ENCODE peak calls at places on chromosomes 13 and 19, in four cellular contexts. One of them, this sample, is unnamed.
A peak's percentile ranks its signal among the peaks of the same experiment; 100 is the strongest.

GRCh38 chr13:77714119-77714755 is 16.8 kb downstream of the SLAIN1 start:
- DNase-seq in astrocyte: no peak
- DNase-seq in CD8-positive, alpha-beta memory T cell: no peak
- DNase-seq in left ventricle myocardium inferior: no peak
- DNase-seq in this sample: no peak

GRCh38 chr19:6417713-6418561 is 6.7 kb downstream of the KHSRP start:
- DNase-seq in left ventricle myocardium inferior: no peak
- DNase-seq in astrocyte: no peak
- DNase-seq in CD8-positive, alpha-beta memory T cell: no peak
- DNase-seq in this sample: no peak

GRCh38 chr13:99528547-99528946 is 27.3 kb downstream of the TM9SF2 start:
- DNase-seq in left ventricle myocardium inferior: no peak
- DNase-seq in CD8-positive, alpha-beta memory T cell: no peak
- DNase-seq in astrocyte: no peak
- DNase-seq in this sample: no peak

GRCh38 chr13:51525567-51526165 is 58.6 kb upstream of the WDFY2 start:
- DNase-seq in CD8-positive, alpha-beta memory T cell: no peak
- DNase-seq in left ventricle myocardium inferior: no peak
- DNase-seq in astrocyte: no peak
- DNase-seq in this sample: no peak

GRCh38 chr19:35666251-35666913 is at the start of gene UPK1A:
- DNase-seq in astrocyte: no peak
- DNase-seq in left ventricle myocardium inferior: no peak
- DNase-seq in CD8-positive, alpha-beta memory T cell: no peak
- DNase-seq in this sample: no peak

GRCh38 chr13:40629678-40630384 is 36.6 kb downstream of the FOXO1 start:
- DNase-seq in astrocyte: no peak
- DNase-seq in CD8-positive, alpha-beta memory T cell: no peak
- DNase-seq in left ventricle myocardium inferior: no peak
- DNase-seq in this sample: no peak

GRCh38 chr13:40101708-40102359 is 446.4 kb downstream of the COG6 start:
- DNase-seq in left ventricle myocardium inferior: no peak
- DNase-seq in astrocyte: no peak
- DNase-seq in CD8-positive, alpha-beta memory T cell: no peak
- DNase-seq in this sample: no peak

GRCh38 chr19:16403151-16403977 is 68.4 kb downstream of the EPS15L1 start:
- DNase-seq in left ventricle myocardium inferior: peak; percentile 39
- DNase-seq in CD8-positive, alpha-beta memory T cell: no peak
- DNase-seq in astrocyte: no peak
- DNase-seq in this sample: no peak

GRCh38 chr13:52128714-52129700 is at the start of gene NEK5:
- DNase-seq in astrocyte: peak; percentile 42
- DNase-seq in left ventricle myocardium inferior: peak; percentile 58
- DNase-seq in CD8-positive, alpha-beta memory T cell: peak; percentile 24
- DNase-seq in this sample: peak; percentile 63

GRCh38 chr19:33146209-33146608 is 14.3 kb downstream of the WDR88 start:
- DNase-seq in left ventricle myocardium inferior: no peak
- DNase-seq in astrocyte: no peak
- DNase-seq in CD8-positive, alpha-beta memory T cell: no peak
- DNase-seq in this sample: no peak

GRCh38 chr13:100540621-100541020 is 48.0 kb downstream of the GGACT start:
- DNase-seq in left ventricle myocardium inferior: no peak
- DNase-seq in astrocyte: no peak
- DNase-seq in CD8-positive, alpha-beta memory T cell: no peak
- DNase-seq in this sample: no peak

GRCh38 chr13:80979035-80979641 is 638.2 kb upstream of the SPRY2 start:
- DNase-seq in CD8-positive, alpha-beta memory T cell: no peak
- DNase-seq in astrocyte: peak; percentile 38
- DNase-seq in left ventricle myocardium inferior: no peak
- DNase-seq in this sample: peak; percentile 25

GRCh38 chr13:47117268-47117667 is 220.4 kb upstream of the HTR2A start:
- DNase-seq in CD8-positive, alpha-beta memory T cell: no peak
- DNase-seq in left ventricle myocardium inferior: no peak
- DNase-seq in astrocyte: peak; percentile 72
- DNase-seq in this sample: no peak

GRCh38 chr19:8089664-8090601 is 37.4 kb downstream of the CCL25 start:
- DNase-seq in astrocyte: no peak
- DNase-seq in left ventricle myocardium inferior: no peak
- DNase-seq in CD8-positive, alpha-beta memory T cell: no peak
- DNase-seq in this sample: no peak

GRCh38 chr19:45451181-45451849 is 16.5 kb upstream of the FOSB start:
- DNase-seq in CD8-positive, alpha-beta memory T cell: peak; percentile 72
- DNase-seq in astrocyte: peak; percentile 92
- DNase-seq in left ventricle myocardium inferior: no peak
- DNase-seq in this sample: no peak

GRCh38 chr13:50993908-50994307 is 84.3 kb downstream of the RNASEH2B start:
- DNase-seq in astrocyte: no peak
- DNase-seq in CD8-positive, alpha-beta memory T cell: no peak
- DNase-seq in left ventricle myocardium inferior: no peak
- DNase-seq in this sample: no peak

GRCh38 chr13:113539822-113540221 is 44.7 kb upstream of the TFDP1 start:
- DNase-seq in CD8-positive, alpha-beta memory T cell: no peak
- DNase-seq in left ventricle myocardium inferior: no peak
- DNase-seq in astrocyte: no peak
- DNase-seq in this sample: no peak

GRCh38 chr13:66689037-66689619 is 541.0 kb downstream of the PCDH9 start:
- DNase-seq in astrocyte: no peak
- DNase-seq in CD8-positive, alpha-beta memory T cell: no peak
- DNase-seq in left ventricle myocardium inferior: no peak
- DNase-seq in this sample: no peak

GRCh38 chr13:91247768-91248167 is 99.7 kb upstream of the MIR17HG start:
- DNase-seq in CD8-positive, alpha-beta memory T cell: no peak
- DNase-seq in astrocyte: no peak
- DNase-seq in left ventricle myocardium inferior: no peak
- DNase-seq in this sample: no peak

GRCh38 chr13:60012503-60012902 is 151.2 kb downstream of the DIAPH3 start:
- DNase-seq in CD8-positive, alpha-beta memory T cell: no peak
- DNase-seq in astrocyte: no peak
- DNase-seq in left ventricle myocardium inferior: no peak
- DNase-seq in this sample: no peak

GRCh38 chr13:57633141-57633949 is 1.8 kb downstream of the PCDH17 start:
- DNase-seq in left ventricle myocardium inferior: peak; percentile 77
- DNase-seq in CD8-positive, alpha-beta memory T cell: no peak
- DNase-seq in astrocyte: peak; percentile 29
- DNase-seq in this sample: no peak

GRCh38 chr13:28049215-28049614 is 51.2 kb downstream of the FLT3 start:
- DNase-seq in left ventricle myocardium inferior: no peak
- DNase-seq in astrocyte: no peak
- DNase-seq in CD8-positive, alpha-beta memory T cell: no peak
- DNase-seq in this sample: no peak

GRCh38 chr19:19459707-19460251 is 54.3 kb downstream of the GATAD2A start:
- DNase-seq in CD8-positive, alpha-beta memory T cell: peak; percentile 67
- DNase-seq in astrocyte: peak; percentile 64
- DNase-seq in left ventricle myocardium inferior: peak; percentile 46
- DNase-seq in this sample: peak; percentile 32

GRCh38 chr13:35979378-35979911 is 151.7 kb downstream of the DCLK1 start:
- DNase-seq in astrocyte: peak; percentile 98
- DNase-seq in left ventricle myocardium inferior: peak; percentile 50
- DNase-seq in CD8-positive, alpha-beta memory T cell: no peak
- DNase-seq in this sample: peak; percentile 90

GRCh38 chr13:23673354-23673753 is 103.1 kb downstream of the TNFRSF19 start:
- DNase-seq in left ventricle myocardium inferior: no peak
- DNase-seq in CD8-positive, alpha-beta memory T cell: no peak
- DNase-seq in astrocyte: peak; percentile 99
- DNase-seq in this sample: peak; percentile 53

GRCh38 chr19:55244004-55244680 is 14.7 kb downstream of the PPP6R1 start:
- DNase-seq in CD8-positive, alpha-beta memory T cell: no peak
- DNase-seq in left ventricle myocardium inferior: no peak
- DNase-seq in astrocyte: no peak
- DNase-seq in this sample: no peak

DNA sequence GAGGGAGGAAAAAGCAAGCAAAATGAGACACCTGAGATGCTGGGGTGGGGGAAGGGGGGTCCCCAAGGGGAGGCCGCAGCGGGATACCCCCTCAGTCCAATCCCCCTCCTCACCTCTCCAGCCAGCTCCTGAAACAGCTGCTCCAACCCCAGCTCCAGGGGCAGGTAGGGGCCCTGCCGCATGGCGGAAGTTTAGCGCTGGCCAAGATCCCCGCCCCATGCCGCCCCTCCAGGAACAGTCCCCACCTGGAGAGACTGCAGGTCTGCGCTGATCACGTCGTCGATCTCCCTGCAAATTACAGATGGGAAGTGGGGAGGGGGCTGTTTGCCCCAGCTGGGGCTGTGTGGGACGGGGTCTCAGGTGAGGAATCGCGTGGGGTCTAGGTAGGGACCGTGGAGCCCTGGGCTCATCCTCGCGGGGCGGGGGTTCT is 9.0 kb downstream of the CAPN12 start:
- DNase-seq in left ventricle myocardium inferior: no peak
- DNase-seq in astrocyte: no peak
- DNase-seq in CD8-positive, alpha-beta memory T cell: peak; percentile 50
- DNase-seq in this sample: no peak
- H3K4me3 ChIP-seq in left ventricle myocardium inferior: no peak overlapping the region
- H3K4me3 ChIP-seq in astrocyte: no peak overlapping the region
- H3K4me3 ChIP-seq in CD8-positive, alpha-beta memory T cell: peak overlapping the region; percentile 56
- H3K4me3 ChIP-seq in this sample: no peak overlapping the region

GRCh38 chr19:1717200-1717969 is 35.9 kb upstream of the ONECUT3 start:
- DNase-seq in CD8-positive, alpha-beta memory T cell: no peak
- DNase-seq in left ventricle myocardium inferior: no peak
- DNase-seq in astrocyte: no peak
- DNase-seq in this sample: no peak
- H3K27me3 ChIP-seq in CD8-positive, alpha-beta memory T cell: peaks cover 22% of the 10 kb centered on the region
- H3K27me3 ChIP-seq in left ventricle myocardium inferior: peaks cover 98% of the 10 kb centered on the region
- H3K27me3 ChIP-seq in astrocyte: peaks cover 13% of the 10 kb centered on the region
- H3K27me3 ChIP-seq in this sample: peaks cover 3% of the 10 kb centered on the region

GRCh38 chr19:48735031-48735615 is 5.3 kb downstream of the RASIP1 start:
- DNase-seq in left ventricle myocardium inferior: no peak
- DNase-seq in astrocyte: peak; percentile 14
- DNase-seq in CD8-positive, alpha-beta memory T cell: no peak
- DNase-seq in this sample: no peak

GRCh38 chr19:48734625-48735024 is 5.8 kb downstream of the RASIP1 start:
- DNase-seq in astrocyte: no peak
- DNase-seq in CD8-positive, alpha-beta memory T cell: no peak
- DNase-seq in left ventricle myocardium inferior: no peak
- DNase-seq in this sample: no peak

GRCh38 chr19:48728882-48729645 is 9.5 kb upstream of the MAMSTR start:
- DNase-seq in CD8-positive, alpha-beta memory T cell: no peak
- DNase-seq in left ventricle myocardium inferior: no peak
- DNase-seq in astrocyte: no peak
- DNase-seq in this sample: no peak

GRCh38 chr19:48726573-48726972 is 7.0 kb upstream of the MAMSTR start:
- DNase-seq in CD8-positive, alpha-beta memory T cell: no peak
- DNase-seq in left ventricle myocardium inferior: no peak
- DNase-seq in astrocyte: no peak
- DNase-seq in this sample: no peak

GRCh38 chr19:48731452-48731851 is 9.0 kb downstream of the RASIP1 start:
- DNase-seq in left ventricle myocardium inferior: no peak
- DNase-seq in astrocyte: no peak
- DNase-seq in CD8-positive, alpha-beta memory T cell: no peak
- DNase-seq in this sample: no peak
- H3K36me3 ChIP-seq in left ventricle myocardium inferior: peaks cover 32% of the 10 kb centered on the region
- H3K36me3 ChIP-seq in astrocyte: no peaks in the 10 kb centered on the region
- H3K36me3 ChIP-seq in CD8-positive, alpha-beta memory T cell: no peaks in the 10 kb centered on the region
- H3K36me3 ChIP-seq in this sample: no peaks in the 10 kb centered on the region

GRCh38 chr19:1274081-1274851 is 1.1 kb upstream of the FAM174C start:
- DNase-seq in astrocyte: no peak
- DNase-seq in CD8-positive, alpha-beta memory T cell: no peak
- DNase-seq in left ventricle myocardium inferior: no peak
- DNase-seq in this sample: no peak
- H3K4me3 ChIP-seq in astrocyte: peak overlapping the region; percentile 42
- H3K4me3 ChIP-seq in CD8-positive, alpha-beta memory T cell: no peak overlapping the region
- H3K4me3 ChIP-seq in left ventricle myocardium inferior: peak overlapping the region; percentile 86
- H3K4me3 ChIP-seq in this sample: peak overlapping the region; percentile 72

DNA sequence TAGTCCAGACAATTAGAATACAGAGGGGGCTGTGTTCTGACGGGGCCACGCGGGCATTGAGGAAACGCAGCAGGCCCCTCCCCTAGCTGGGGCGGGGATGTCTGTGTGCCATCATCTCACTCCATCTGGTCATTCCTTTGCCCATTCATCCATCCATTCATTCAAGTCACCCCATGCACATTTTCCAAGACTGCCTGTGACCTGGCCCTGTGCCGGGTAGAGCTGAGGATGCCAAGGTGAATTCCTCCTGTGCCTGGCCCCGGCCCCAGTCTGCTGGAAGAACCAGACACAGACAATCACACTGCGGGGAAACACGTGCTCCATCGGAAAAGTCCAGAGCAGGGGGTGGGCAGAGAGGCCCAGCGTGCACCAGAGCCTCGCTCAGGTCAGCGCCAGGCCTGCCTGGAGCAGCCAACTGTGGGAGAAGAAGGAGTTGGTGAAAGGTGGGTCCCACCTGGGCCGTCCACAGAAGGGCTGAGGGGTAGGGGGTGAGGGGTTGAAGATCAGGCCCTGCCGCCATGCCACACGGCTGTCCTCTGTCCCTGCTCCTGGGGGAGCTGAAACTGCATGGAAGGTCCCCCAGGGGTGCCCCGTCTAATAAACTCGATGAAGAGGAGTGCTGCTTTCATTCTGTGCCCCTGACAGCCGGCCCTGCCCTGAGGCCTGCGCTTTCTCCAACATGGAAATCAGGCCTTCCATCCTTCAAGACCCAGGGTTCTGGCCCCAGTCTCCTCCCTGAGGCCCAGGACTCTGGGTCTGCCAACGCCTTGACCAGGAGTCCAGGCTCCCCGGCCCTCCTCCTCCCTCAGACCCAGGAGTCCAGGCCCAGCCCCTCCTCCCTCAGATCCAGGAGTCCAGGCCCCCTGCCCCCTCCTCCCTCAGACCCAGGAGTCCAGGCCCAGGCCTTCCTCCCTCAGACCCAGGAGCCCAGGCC is 1.6 kb upstream of the CACNG6 start:
- DNase-seq in left ventricle myocardium inferior: no peak
- DNase-seq in astrocyte: peak; percentile 49
- DNase-seq in CD8-positive, alpha-beta memory T cell: no peak
- DNase-seq in this sample: peak; percentile 77
- H3K27me3 ChIP-seq in left ventricle myocardium inferior: peaks cover 73% of the 10 kb centered on the region
- H3K27me3 ChIP-seq in astrocyte: peaks cover 18% of the 10 kb centered on the region
- H3K27me3 ChIP-seq in CD8-positive, alpha-beta memory T cell: peaks cover 15% of the 10 kb centered on the region
- H3K27me3 ChIP-seq in this sample: no peaks in the 10 kb centered on the region

DNA sequence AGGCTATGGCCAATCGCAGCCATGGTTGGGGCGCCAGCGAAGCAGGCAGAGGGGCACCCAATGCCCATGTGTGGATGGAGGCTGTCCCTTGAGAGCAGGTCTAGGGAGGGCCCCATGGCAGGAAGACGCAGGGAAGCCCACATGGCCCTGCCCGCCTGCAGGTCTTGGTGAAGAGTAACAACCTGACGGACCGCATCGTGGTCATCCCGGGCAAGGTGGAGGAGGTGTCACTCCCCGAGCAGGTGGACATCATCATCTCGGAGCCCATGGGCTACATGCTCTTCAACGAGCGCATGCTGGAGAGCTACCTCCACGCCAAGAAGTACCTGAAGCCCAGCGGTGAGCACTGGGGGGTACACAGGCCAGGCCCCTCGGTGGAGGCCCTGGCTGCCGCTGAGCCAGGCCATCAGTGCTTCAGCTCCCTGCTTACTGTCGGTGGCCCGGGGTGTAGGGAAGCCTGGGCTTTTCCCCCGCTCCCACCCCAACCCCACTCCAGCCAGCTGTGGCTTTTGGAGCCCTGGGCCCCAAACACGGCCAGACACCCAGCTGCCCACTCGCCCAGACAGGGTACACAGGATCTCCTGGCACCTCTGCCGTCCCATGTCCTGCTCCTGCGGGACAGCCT is 14.6 kb downstream of the YIPF2 start:
- DNase-seq in left ventricle myocardium inferior: no peak
- DNase-seq in astrocyte: no peak
- DNase-seq in CD8-positive, alpha-beta memory T cell: no peak
- DNase-seq in this sample: no peak
- H3K36me3 ChIP-seq in left ventricle myocardium inferior: peaks cover 87% of the 10 kb centered on the region
- H3K36me3 ChIP-seq in astrocyte: peaks cover 8% of the 10 kb centered on the region
- H3K36me3 ChIP-seq in CD8-positive, alpha-beta memory T cell: peaks cover 3% of the 10 kb centered on the region
- H3K36me3 ChIP-seq in this sample: peaks cover 68% of the 10 kb centered on the region